ENCODE peak calls at places on chromosome 9, in ten cellular contexts. U, V, T, S, X, E, D, Y, B and K are unnamed samples.
A peak's percentile ranks its signal among the peaks of the same experiment; 100 is the strongest.

GRCh38 chr9:112535811-112536210 is 49.2 kb downstream of the KIAA1958 start:
- DNase-seq in U (no peak), B (no peak), V (no peak), S (no peak), T (no peak), X (no peak), E (no peak), D (no peak), Y (no peak), K (no peak)

GRCh38 chr9:112494153-112494552 is 7.5 kb downstream of the KIAA1958 start:
- DNase-seq in Y (no peak), X (no peak), B (no peak), T (no peak), S (no peak), D (no peak), E (no peak), V (no peak), U (no peak), K (no peak)

GRCh38 chr9:114893622-114894021 is 36.8 kb downstream of the TNFSF8 start:
- DNase-seq in U (no peak), B (no peak), T (no peak), V (no peak), E (no peak), Y (no peak), D (no peak), X (no peak), S (no peak), K (no peak)

GRCh38 chr9:928363-929042 is 48.0 kb upstream of the DMRT3 start:
- DNase-seq in U (no peak), X (no peak), D (no peak), S (no peak), V (peak; percentile 35), Y (peak; percentile 17), B (peak; percentile 90), E (peak; percentile 84), T (peak; percentile 53), K (no peak)

GRCh38 chr9:79885093-79885857 is 313.5 kb downstream of the TLE4 start:
- DNase-seq in B (no peak), T (no peak), D (no peak), V (no peak), E (no peak), U (no peak), X (no peak), S (no peak), Y (no peak), K (no peak)

GRCh38 chr9:131874916-131875670 is 135.2 kb upstream of the RAPGEF1 start:
- DNase-seq in V (no peak), T (no peak), D (no peak), Y (no peak), U (no peak), B (no peak), X (no peak), E (no peak), S (no peak), K (peak; percentile 29)

GRCh38 chr9:98536542-98537173 is 172.1 kb downstream of the GABBR2 start:
- DNase-seq in T (no peak), Y (peak; percentile 13), E (peak; percentile 60), V (no peak), X (no peak), D (no peak), U (no peak), S (no peak), B (peak; percentile 82), K (peak; percentile 50)

GRCh38 chr9:90433398-90433890 is 209.2 kb downstream of the DIRAS2 start:
- DNase-seq in T (peak; percentile 85), Y (peak; percentile 10), U (no peak), X (peak; percentile 99), V (peak; percentile 32), S (no peak), D (peak; percentile 31), E (peak; percentile 98), B (peak; percentile 94), K (peak; percentile 70)

GRCh38 chr9:14349818-14350333 is 35.9 kb upstream of the NFIB start:
- DNase-seq in T (no peak), Y (no peak), X (no peak), S (no peak), B (no peak), D (no peak), E (no peak), U (peak; percentile 43), V (no peak), K (no peak)

GRCh38 chr9:98229090-98229395 is 26.4 kb downstream of the TBC1D2 start:
- DNase-seq in U (no peak), E (no peak), Y (no peak), X (no peak), B (no peak), D (no peak), T (no peak), V (no peak), S (no peak), K (no peak)

GRCh38 chr9:69885931-69886330 is 65.3 kb downstream of the CFAP95 start:
- DNase-seq in S (no peak), B (no peak), D (no peak), V (no peak), T (no peak), E (no peak), X (no peak), U (no peak), Y (no peak), K (no peak)

GRCh38 chr9:23537192-23538059 is 288.6 kb downstream of the ELAVL2 start:
- DNase-seq in U (no peak), B (peak; percentile 50), Y (no peak), X (no peak), D (no peak), E (no peak), S (no peak), V (no peak), T (no peak), K (peak; percentile 35)

GRCh38 chr9:73023025-73023541 is 70.2 kb upstream of the ALDH1A1 start:
- DNase-seq in D (peak; percentile 56), U (no peak), B (peak; percentile 84), Y (peak; percentile 60), E (peak; percentile 77), S (no peak), X (peak; percentile 35), T (peak; percentile 66), V (peak; percentile 42), K (peak; percentile 43)

GRCh38 chr9:101307524-101308213 is 77.1 kb downstream of the BAAT start:
- DNase-seq in E (no peak), D (no peak), X (no peak), T (no peak), V (no peak), B (no peak), U (no peak), Y (no peak), S (no peak), K (peak; percentile 42)

GRCh38 chr9:123387686-123388085 is 31.7 kb downstream of the CRB2 start:
- DNase-seq in D (no peak), Y (no peak), E (no peak), X (no peak), V (no peak), S (no peak), B (no peak), U (no peak), T (no peak), K (no peak)

GRCh38 chr9:93655621-93656425 is 79.4 kb downstream of the PHF2 start:
- DNase-seq in X (peak; percentile 1), S (peak; percentile 74), E (no peak), D (no peak), B (no peak), V (no peak), T (no peak), Y (no peak), U (no peak), K (no peak)

GRCh38 chr9:89695441-89695891 is 90.7 kb downstream of the GADD45G start:
- DNase-seq in T (no peak), E (peak; percentile 75), V (no peak), Y (no peak), U (no peak), D (no peak), X (no peak), S (peak; percentile 9), B (peak; percentile 80), K (no peak)

GRCh38 chr9:137193771-137194170 is 5.3 kb downstream of the SSNA1 start:
- DNase-seq in V (no peak), B (no peak), D (no peak), S (no peak), E (no peak), U (no peak), Y (no peak), T (no peak), X (no peak), K (no peak)

GRCh38 chr9:137194388-137194787 is 5.9 kb downstream of the SSNA1 start:
- DNase-seq in V (no peak), E (no peak), Y (peak; percentile 88), T (no peak), X (peak; percentile 36), B (no peak), U (peak; percentile 92), D (peak; percentile 93), S (no peak), K (no peak)

GRCh38 chr9:137192859-137193258 is 4.4 kb downstream of the SSNA1 start:
- DNase-seq in X (no peak), Y (no peak), V (no peak), E (no peak), B (no peak), U (no peak), T (no peak), S (no peak), D (no peak), K (no peak)

GRCh38 chr9:137195525-137196220 is 4.9 kb downstream of the TPRN start:
- DNase-seq in X (no peak), D (peak; percentile 84), T (no peak), S (no peak), U (no peak), Y (peak; percentile 83), E (no peak), V (no peak), B (no peak), K (no peak)

GRCh38 chr9:137194909-137195308 is 5.6 kb downstream of the TPRN start:
- DNase-seq in U (no peak), X (no peak), T (no peak), D (peak; percentile 92), V (no peak), Y (peak; percentile 84), B (no peak), S (no peak), E (no peak), K (no peak)
- H3K4me3 ChIP-seq in U (no peak overlapping the region), X (no peak overlapping the region), T (no peak overlapping the region), D (peak overlapping the region; percentile 18), V (no peak overlapping the region), Y (no peak overlapping the region), B (no peak overlapping the region), S (peak overlapping the region; percentile 15), E (no peak overlapping the region), K (no peak overlapping the region)

GRCh38 chr9:133869674-133870419 is 122.3 kb downstream of the VAV2 start:
- DNase-seq in E (peak; percentile 36), D (no peak), T (peak; percentile 25), V (no peak), Y (no peak), U (no peak), S (no peak), B (no peak), X (no peak), K (no peak)
- H3K27ac ChIP-seq in E (no peak overlapping the region), D (no peak overlapping the region), T (no peak overlapping the region), V (no peak overlapping the region), Y (no peak overlapping the region), U (no peak overlapping the region), S (no peak overlapping the region), B (peak overlapping the region; percentile 55), X (no peak overlapping the region), K (no peak overlapping the region)

GRCh38 chr9:135047521-135047920 is 39.9 kb upstream of the OLFM1 start:
- DNase-seq in Y (no peak), D (no peak), X (no peak), B (no peak), S (no peak), T (no peak), V (no peak), E (no peak), U (no peak), K (no peak)
- H3K4me1 ChIP-seq in Y (no peaks in the 10 kb centered on the region), D (no peaks in the 10 kb centered on the region), X (no peaks in the 10 kb centered on the region), B (no peaks in the 10 kb centered on the region), S (no peaks in the 10 kb centered on the region), T (no peaks in the 10 kb centered on the region), V (no peaks in the 10 kb centered on the region), E (no peaks in the 10 kb centered on the region), U (no peaks in the 10 kb centered on the region), K (no peaks in the 10 kb centered on the region)

GRCh38 chr9:34252670-34253459 is 74.0 kb downstream of the UBAP1 start:
- DNase-seq in V (peak; percentile 71), D (no peak), S (peak; percentile 89), E (peak; percentile 75), B (peak; percentile 86), U (peak; percentile 72), T (peak; percentile 72), X (peak; percentile 65), Y (peak; percentile 66), K (peak; percentile 47)
- H3K4me3 ChIP-seq in V (no peak overlapping the region), D (no peak overlapping the region), S (no peak overlapping the region), E (no peak overlapping the region), B (no peak overlapping the region), U (no peak overlapping the region), T (no peak overlapping the region), X (no peak overlapping the region), Y (no peak overlapping the region), K (no peak overlapping the region)